ENCODE peak calls at places on chromosomes 4 and X, in four cellular contexts. M is cardiac muscle cell, A is RWPE2, Z is endothelial cell of umbilical vein. C is an unnamed sample.

GRCh38 chrX:110081740-110082139 is 78.8 kb downstream of the TMEM164 start:
- DNase-seq in M (no peak), A (no peak), Z (peak; percentile 65), C (no peak)

GRCh38 chr4:15469402-15470148 is at the start of gene CC2D2A:
- DNase-seq in M (peak; percentile 65), A (no peak), Z (peak; percentile 67), C (peak; percentile 6)

GRCh38 chr4:36388710-36389109 is 107.3 kb downstream of the DTHD1 start:
- DNase-seq in M (no peak), A (no peak), Z (no peak), C (no peak)

GRCh38 chr4:182286936-182287335 is 43.7 kb downstream of the TENM3 start:
- DNase-seq in M (no peak), A (no peak), Z (no peak), C (no peak)

GRCh38 chr4:25367004-25367621 is 9.9 kb upstream of the ANAPC4 start:
- DNase-seq in M (peak; percentile 60), A (no peak), Z (peak; percentile 63), C (peak; percentile 23)

GRCh38 chr4:4402966-4403365 is 16.1 kb downstream of the NSG1 start:
- DNase-seq in M (no peak), A (no peak), Z (no peak), C (no peak)

GRCh38 chr4:116862592-116862991 is 222.8 kb downstream of the TRAM1L1 start:
- DNase-seq in M (no peak), A (no peak), Z (no peak), C (no peak)

GRCh38 chrX:147174596-147174995 is 360.1 kb upstream of the CXorf51A start:
- DNase-seq in M (no peak), A (no peak), Z (no peak), C (peak; percentile 29)

GRCh38 chrX:56788717-56789122 is 59.7 kb downstream of the NBDY start:
- DNase-seq in M (no peak), A (no peak), Z (no peak), C (no peak)

GRCh38 chr4:25180524-25181131 is 20.4 kb upstream of the SEPSECS start:
- DNase-seq in M (peak; percentile 76), A (no peak), Z (peak; percentile 36), C (peak; percentile 17)

GRCh38 chr4:172573899-172574298 is 594.7 kb upstream of the GALNT7 start:
- DNase-seq in M (no peak), A (no peak), Z (peak; percentile 25), C (no peak)

GRCh38 chr4:73419106-73420038 is 15.3 kb downstream of the ALB start:
- DNase-seq in M (no peak), A (no peak), Z (no peak), C (no peak)

GRCh38 chr4:65845169-65845568 is 174.9 kb upstream of the EPHA5 start:
- DNase-seq in M (no peak), A (no peak), Z (no peak), C (no peak)

GRCh38 chrX:38260231-38260630 is 39.6 kb upstream of the SRPX start:
- DNase-seq in M (peak; percentile 7), A (no peak), Z (peak; percentile 35), C (peak; percentile 62)

GRCh38 chrX:107827137-107827831 is 1.6 kb downstream of the MID2 start:
- DNase-seq in M (no peak), A (no peak), Z (peak; percentile 43), C (no peak)

GRCh38 chr4:15455290-15455689 is 14.4 kb upstream of the CC2D2A start:
- DNase-seq in M (no peak), A (no peak), Z (no peak), C (no peak)

GRCh38 chr4:56657818-56658217 is 23.3 kb downstream of the HOPX start:
- DNase-seq in M (no peak), A (no peak), Z (no peak), C (no peak)

GRCh38 chr4:117479673-117480072 is 394.3 kb upstream of the TRAM1L1 start:
- DNase-seq in M (no peak), A (no peak), Z (no peak), C (no peak)

GRCh38 chrX:151974336-151975227 is at the start of gene GABRE:
- DNase-seq in M (peak; percentile 63), A (no peak), Z (peak; percentile 61), C (peak; percentile 82)

GRCh38 chr4:65825121-65825520 is 154.8 kb upstream of the EPHA5 start:
- DNase-seq in M (no peak), A (no peak), Z (peak; percentile 4), C (no peak)

GRCh38 chr4:21366840-21367239 is 581.7 kb downstream of the KCNIP4 start:
- DNase-seq in M (no peak), A (no peak), Z (no peak), C (no peak)

GRCh38 chrX:23062359-23062758 is 62.6 kb downstream of the DDX53 start:
- DNase-seq in M (no peak), A (no peak), Z (no peak), C (no peak)

GRCh38 chr4:74793757-74794340 is 474 bp downstream of the BTC start:
- DNase-seq in M (peak; percentile 65), A (peak; percentile 55), Z (peak; percentile 26), C (peak; percentile 80)

GRCh38 chr4:127055349-127055748 is 577.4 kb upstream of the INTU start:
- DNase-seq in M (no peak), A (no peak), Z (no peak), C (no peak)

GRCh38 chrX:3351287-3351686 is 4.8 kb upstream of the MXRA5 start:
- DNase-seq in M (no peak), A (no peak), Z (no peak), C (no peak)

GRCh38 chrX:3345281-3346081 is 971 bp downstream of the MXRA5 start:
- DNase-seq in M (peak; percentile 57), A (no peak), Z (no peak), C (peak; percentile 68)

GRCh38 chrX:3348191-3348590 is 1.7 kb upstream of the MXRA5 start:
- DNase-seq in M (no peak), A (no peak), Z (no peak), C (no peak)

GRCh38 chrX:3346436-3347329 is at the start of gene MXRA5:
- DNase-seq in M (peak; percentile 27), A (no peak), Z (no peak), C (peak; percentile 69)
- H3K4me3 ChIP-seq in M (peak within 1 kb of the TSS; percentile 21), A (peak within 1 kb of the TSS; percentile 30), Z (no peak within 1 kb of the TSS), C (peak within 1 kb of the TSS; percentile 60)

GRCh38 chr4:23897564-23898109 is 7.8 kb upstream of the PPARGC1A start:
- DNase-seq in M (no peak), A (no peak), Z (no peak), C (no peak)
- H3K27me3 ChIP-seq in M (no peaks in the 10 kb centered on the region), A (no peaks in the 10 kb centered on the region), Z (no peaks in the 10 kb centered on the region), C (no peaks in the 10 kb centered on the region)

GRCh38 chrX:25049347-25049746 is 33.6 kb upstream of the ARX start:
- DNase-seq in M (no peak), A (no peak), Z (no peak), C (no peak)

GRCh38 chrX:25049971-25050370 is 34.2 kb upstream of the ARX start:
- DNase-seq in M (no peak), A (no peak), Z (no peak), C (no peak)

GRCh38 chrX:25052798-25053534 is 37.2 kb upstream of the ARX start:
- DNase-seq in M (no peak), A (no peak), Z (no peak), C (no peak)

GRCh38 chrX:25043192-25043591 is 27.4 kb upstream of the ARX start:
- DNase-seq in M (no peak), A (no peak), Z (no peak), C (no peak)

GRCh38 chrX:25048176-25048575 is 32.4 kb upstream of the ARX start:
- DNase-seq in M (no peak), A (no peak), Z (no peak), C (no peak)
- H3K36me3 ChIP-seq in M (no peaks in the 10 kb centered on the region), A (no peaks in the 10 kb centered on the region), Z (no peaks in the 10 kb centered on the region), C (no peaks in the 10 kb centered on the region)

GRCh38 chrX:115592997-115593734 is 32.2 kb downstream of the PLS3 start:
- DNase-seq in M (peak; percentile 17), A (no peak), Z (peak; percentile 71), C (no peak)
- H3K4me3 ChIP-seq in M (peak overlapping the region; percentile 9), A (peak overlapping the region; percentile 43), Z (peak overlapping the region; percentile 84), C (no peak overlapping the region)

GRCh38 chrX:2540426-2540942 is 39.7 kb upstream of the DHRSX start:
- DNase-seq in M (no peak), A (no peak), Z (no peak), C (no peak)

GRCh38 chrX:2541603-2542002 is 40.8 kb upstream of the DHRSX start:
- DNase-seq in M (no peak), A (no peak), Z (no peak), C (no peak)

GRCh38 chrX:2536974-2537373 is 36.2 kb upstream of the DHRSX start:
- DNase-seq in M (no peak), A (no peak), Z (no peak), C (no peak)

GRCh38 chrX:2538016-2538415 is 37.2 kb upstream of the DHRSX start:
- DNase-seq in M (no peak), A (no peak), Z (no peak), C (no peak)

DNA sequence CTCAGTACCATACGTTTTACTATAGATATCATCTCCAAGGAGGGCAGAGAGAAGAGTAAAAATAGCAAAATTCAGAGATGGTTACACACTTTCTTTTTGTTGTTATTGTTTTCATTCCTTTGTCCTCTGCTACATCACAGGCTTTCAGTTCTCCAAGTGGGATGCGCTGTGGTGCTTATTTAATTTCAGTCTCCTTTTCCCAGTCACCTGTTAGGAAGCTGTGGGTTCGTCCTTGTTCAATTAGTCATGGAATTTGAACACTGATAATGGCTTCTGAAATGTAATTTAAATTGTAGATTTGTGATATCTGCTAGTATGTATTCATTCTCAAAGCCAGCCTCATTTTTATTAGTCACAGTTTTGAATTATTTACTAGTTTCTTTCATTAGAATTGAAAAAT is 38.8 kb upstream of the DHRSX start:
- DNase-seq in M (no peak), A (no peak), Z (no peak), C (no peak)
- H3K27me3 ChIP-seq in M (no peaks in the 10 kb centered on the region), A (no peaks in the 10 kb centered on the region), Z (no peaks in the 10 kb centered on the region), C (no peaks in the 10 kb centered on the region)

DNA sequence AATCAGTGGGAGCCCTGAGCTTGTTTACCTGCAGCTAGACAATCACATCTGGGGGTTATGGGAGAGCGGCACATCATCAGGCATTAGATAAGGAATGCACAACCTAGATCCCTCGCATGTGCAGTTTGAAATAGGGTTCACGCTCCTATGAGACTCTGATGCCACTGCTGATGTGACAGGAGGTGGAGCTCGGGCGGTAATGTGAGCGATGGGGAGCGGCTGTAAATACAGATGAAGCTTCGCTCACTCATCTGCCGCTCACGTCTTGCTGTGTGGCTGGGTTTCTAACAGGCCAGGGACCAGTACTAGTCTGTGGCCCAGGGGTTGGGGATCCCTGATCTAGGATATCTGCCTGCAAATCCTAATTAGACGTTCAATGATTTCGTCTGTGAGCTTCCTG is 90.3 kb downstream of the CRMP1 start:
- DNase-seq in M (no peak), A (no peak), Z (no peak), C (no peak)
- H3K36me3 ChIP-seq in M (peaks cover 7% of the 10 kb centered on the region), A (peaks cover 36% of the 10 kb centered on the region), Z (no peaks in the 10 kb centered on the region), C (no peaks in the 10 kb centered on the region)

GRCh38 chrX:154327026-154327820 is 31.6 kb downstream of the TKTL1 start:
- DNase-seq in M (no peak), A (no peak), Z (no peak), C (no peak)
- H3K4me3 ChIP-seq in M (no peak overlapping the region), A (no peak overlapping the region), Z (no peak overlapping the region), C (no peak overlapping the region)

DNA sequence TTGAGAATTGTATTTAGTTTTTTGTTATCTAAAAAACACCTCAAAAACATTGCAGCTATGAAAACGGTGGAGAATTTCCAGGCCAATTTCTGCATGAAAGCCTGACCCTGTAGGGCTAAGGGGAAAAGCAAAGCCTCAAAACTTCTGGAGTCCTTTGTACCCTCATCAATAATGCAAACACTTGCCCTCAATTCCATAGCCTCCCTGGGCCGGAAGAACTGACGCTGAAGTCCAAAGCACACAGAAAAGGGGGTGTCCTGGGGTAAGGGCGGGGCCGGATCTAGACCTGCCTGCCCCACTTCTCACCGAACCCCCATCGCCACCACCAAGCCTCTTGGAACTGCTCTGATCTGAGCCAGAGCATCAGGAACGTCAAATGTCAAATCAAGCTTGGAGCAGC is 173.9 kb upstream of the S100G start:
- DNase-seq in M (no peak), A (no peak), Z (no peak), C (no peak)
- H3K27me3 ChIP-seq in M (no peaks in the 10 kb centered on the region), A (no peaks in the 10 kb centered on the region), Z (no peaks in the 10 kb centered on the region), C (no peaks in the 10 kb centered on the region)

C was measured in H7.